ENCODE peak calls at places on chromosome X, in seven cellular contexts. K, T, V, Q, C, L and S are unnamed samples.

GRCh38 chrX:78517124-78517523 is 142.0 kb downstream of the RTL3 start:
- DNase-seq in K (no peak), T (no peak), V (no peak), Q (no peak), C (no peak), L (no peak), S (no peak)

GRCh38 chrX:132918523-132918922 is 39.9 kb downstream of the HS6ST2 start:
- DNase-seq in K (no peak), T (no peak), V (no peak), Q (no peak), C (no peak), L (no peak), S (no peak)

GRCh38 chrX:30156880-30157560 is 58.3 kb upstream of the MAGEB2 start:
- DNase-seq in K (no peak), T (no peak), V (no peak), Q (no peak), C (no peak), L (no peak), S (no peak)

GRCh38 chrX:11380187-11380586 is 87.0 kb downstream of the AMELX start:
- DNase-seq in K (no peak), T (peak), V (no peak), Q (no peak), C (no peak), L (no peak), S (no peak)

GRCh38 chrX:72572248-72573157 is at the start of gene HDAC8:
- DNase-seq in K (peak), T (peak), V (peak), Q (peak), C (peak), L (peak), S (peak)

GRCh38 chrX:1911401-1912131 is 296.7 kb downstream of the ASMT start:
- DNase-seq in K (no peak), T (no peak), V (no peak), Q (no peak), C (no peak), L (no peak), S (no peak)

GRCh38 chrX:47637546-47638195 is 7.9 kb upstream of the CFP start:
- DNase-seq in K (no peak), T (no peak), V (no peak), Q (peak), C (no peak), L (peak), S (peak)

GRCh38 chrX:20116575-20117240 is at the start of gene MAP7D2:
- DNase-seq in K (peak), T (no peak), V (no peak), Q (no peak), C (no peak), L (no peak), S (no peak)

GRCh38 chrX:16394290-16394689 is 227.0 kb downstream of the MAGEB17 start:
- DNase-seq in K (no peak), T (no peak), V (no peak), Q (no peak), C (no peak), L (no peak), S (no peak)

GRCh38 chrX:20481632-20482031 is 214.9 kb upstream of the RPS6KA3 start:
- DNase-seq in K (no peak), T (no peak), V (no peak), Q (peak), C (no peak), L (no peak), S (no peak)

GRCh38 chrX:30597258-30598012 is 19.9 kb upstream of the TASL start:
- DNase-seq in K (no peak), T (no peak), V (no peak), Q (no peak), C (no peak), L (no peak), S (no peak)

GRCh38 chrX:136221851-136222513 is 29.2 kb downstream of the MAP7D3 start:
- DNase-seq in K (no peak), T (no peak), V (no peak), Q (no peak), C (no peak), L (no peak), S (no peak)

GRCh38 chrX:45842207-45842900 is 641.7 kb upstream of the DIPK2B start:
- DNase-seq in K (no peak), T (no peak), V (no peak), Q (no peak), C (no peak), L (no peak), S (no peak)

GRCh38 chrX:9591496-9591895 is 126.6 kb downstream of the TBL1X start:
- DNase-seq in K (no peak), T (no peak), V (no peak), Q (no peak), C (no peak), L (no peak), S (no peak)

GRCh38 chrX:40952855-40953254 is 132.4 kb upstream of the USP9X start:
- DNase-seq in K (no peak), T (peak), V (no peak), Q (peak), C (no peak), L (no peak), S (no peak)

GRCh38 chrX:84188320-84188834 is 378 bp upstream of the RPS6KA6 start:
- DNase-seq in K (peak), T (peak), V (peak), Q (peak), C (no peak), L (peak), S (peak)

GRCh38 chrX:115233497-115234219 is at the start of gene LRCH2:
- DNase-seq in K (peak), T (peak), V (peak), Q (peak), C (no peak), L (peak), S (peak)